ENCODE peak calls at places on chromosomes 7 and 10, in eight cellular contexts. P is neural crest cell, J is adrenal gland, T is mesothelial cell of epicardium, H is transverse colon, B is BJ, C is AG04450, L is WTC11. I is an unnamed sample.

GRCh38 chr7:80505900-80506500 is 5.9 kb downstream of the GNAT3 start:
- DNase-seq in P (no peak), C (no peak), L (no peak), J (no peak), T (no peak), H (no peak), B (no peak), I (no peak)

GRCh38 chr10:106086391-106086790 is 1078.1 kb downstream of the SORCS1 start:
- DNase-seq in P (no peak), J (no peak), L (no peak), B (no peak), H (no peak), T (no peak), C (no peak), I (no peak)

GRCh38 chr10:45513586-45513985 is 139.6 kb downstream of the ALOX5 start:
- DNase-seq in B (no peak), H (no peak), C (no peak), L (no peak), T (no peak), P (no peak), J (no peak), I (no peak)

GRCh38 chr10:43135656-43136055 is 2.6 kb upstream of the CSGALNACT2 start:
- DNase-seq in J (no peak), L (no peak), C (no peak), B (no peak), H (no peak), P (no peak), T (no peak), I (no peak)

GRCh38 chr7:149126662-149127321 is 668 bp upstream of the ZNF425 start:
- DNase-seq in H (peak; percentile 60), B (no peak), J (peak; percentile 48), C (no peak), P (peak; percentile 41), T (peak; percentile 64), L (no peak), I (peak; percentile 82)

GRCh38 chr10:106106114-106106513 is 1058.4 kb downstream of the SORCS1 start:
- DNase-seq in B (no peak), H (no peak), C (no peak), J (no peak), L (no peak), T (no peak), P (no peak), I (no peak)

GRCh38 chr7:5424689-5425506 is 1.3 kb upstream of the TNRC18 start:
- DNase-seq in T (peak; percentile 55), C (no peak), P (peak; percentile 30), J (peak; percentile 58), H (peak; percentile 48), B (no peak), L (no peak), I (peak; percentile 37)

GRCh38 chr10:60591119-60591518 is 187.2 kb upstream of the CDK1 start:
- DNase-seq in P (no peak), L (no peak), B (no peak), J (no peak), T (no peak), H (no peak), C (no peak), I (no peak)

GRCh38 chr7:74025745-74026144 is 2.2 kb upstream of the ELN start:
- DNase-seq in B (no peak), C (no peak), L (no peak), J (no peak), P (no peak), T (no peak), H (no peak), I (no peak)

GRCh38 chr10:124093076-124093773 is at the start of gene CHST15:
- DNase-seq in H (peak; percentile 46), L (peak; percentile 71), C (no peak), B (no peak), J (peak; percentile 62), P (peak; percentile 22), T (peak; percentile 72), I (no peak)

GRCh38 chr7:20331231-20331880 is 656 bp downstream of the ITGB8 start:
- DNase-seq in T (peak; percentile 67), J (peak; percentile 33), B (no peak), L (peak; percentile 66), H (peak; percentile 57), C (no peak), P (peak; percentile 68), I (peak; percentile 61)

GRCh38 chr7:43513236-43513635 is 69.7 kb upstream of the STK17A start:
- DNase-seq in J (no peak), H (no peak), L (no peak), B (no peak), C (no peak), T (no peak), P (peak; percentile 2), I (no peak)

GRCh38 chr10:29896053-29896452 is 163.3 kb downstream of the JCAD start:
- DNase-seq in J (no peak), B (no peak), T (no peak), L (no peak), H (no peak), C (peak; percentile 6), P (no peak), I (no peak)

GRCh38 chr10:76874151-76874550 is 763.5 kb downstream of the KCNMA1 start:
- DNase-seq in T (no peak), B (no peak), P (no peak), H (no peak), L (no peak), J (no peak), C (no peak), I (no peak)

GRCh38 chr7:50389961-50390360 is 60.2 kb downstream of the FIGNL1 start:
- DNase-seq in C (no peak), H (no peak), L (no peak), T (no peak), P (no peak), B (no peak), J (no peak), I (no peak)

GRCh38 chr10:476458-476780 is 213.0 kb downstream of the DIP2C start:
- DNase-seq in C (no peak), J (no peak), L (no peak), H (no peak), P (no peak), B (no peak), T (no peak), I (no peak)

GRCh38 chr7:116630357-116630756 is 41.6 kb upstream of the MET start:
- DNase-seq in T (no peak), L (no peak), H (no peak), B (no peak), C (no peak), P (no peak), J (no peak), I (peak; percentile 52)

GRCh38 chr10:73017955-73018480 is 63.4 kb upstream of the PLA2G12B start:
- DNase-seq in L (no peak), P (no peak), C (no peak), H (no peak), J (no peak), B (no peak), T (no peak), I (no peak)

GRCh38 chr7:134014935-134015334 is 112.2 kb upstream of the LRGUK start:
- DNase-seq in B (no peak), C (no peak), L (no peak), P (no peak), T (no peak), H (no peak), J (no peak), I (no peak)

GRCh38 chr10:34102237-34102673 is 712.8 kb downstream of the PARD3 start:
- DNase-seq in P (no peak), H (peak; percentile 35), J (peak; percentile 45), B (no peak), C (no peak), L (no peak), T (no peak), I (no peak)

GRCh38 chr10:104694074-104694473 is 53.0 kb downstream of the SORCS3 start:
- DNase-seq in L (no peak), H (no peak), C (no peak), J (no peak), P (no peak), B (no peak), T (no peak), I (no peak)

GRCh38 chr7:135414850-135415439 is 95.0 kb downstream of the CNOT4 start:
- DNase-seq in T (no peak), H (no peak), C (peak; percentile 21), B (peak; percentile 7), J (peak; percentile 63), P (peak; percentile 2), L (peak; percentile 69), I (no peak)

DNA sequence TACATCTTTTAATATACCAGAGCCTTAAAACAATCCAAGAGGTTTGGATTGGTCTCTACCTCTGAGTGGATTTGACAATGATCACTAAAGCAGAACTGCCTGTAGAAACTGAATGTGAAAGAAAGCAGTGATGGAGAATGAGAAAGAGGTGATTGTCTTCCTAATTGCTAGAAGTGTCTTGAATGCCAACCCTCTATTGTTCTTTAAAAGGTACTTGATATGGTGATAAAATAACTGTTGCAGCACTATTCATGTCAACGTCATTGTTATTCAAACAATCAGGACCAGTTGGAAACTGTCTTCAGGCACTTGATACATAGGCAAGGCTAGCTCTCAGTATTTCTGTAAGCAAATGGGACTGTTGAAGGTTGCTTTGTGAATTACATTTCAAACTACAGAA is 47.9 kb upstream of the ITPRID1 start:
- DNase-seq in H (no peak), B (no peak), J (no peak), C (no peak), T (no peak), P (no peak), L (no peak), I (no peak)
- TF ChIP-seq CTCF in H (no peak), B (no peak), J (no peak), C (no peak), T (no peak), P (no peak), L (no peak), I (no peak)

GRCh38 chr10:132577350-132578005 is 39.9 kb downstream of the INPP5A start:
- DNase-seq in T (no peak), L (no peak), P (no peak), J (peak; percentile 57), B (no peak), H (no peak), C (no peak), I (no peak)
- TF ChIP-seq CTCF in T (no peak), L (no peak), P (no peak), J (no peak), B (peak; percentile 5), H (no peak), C (no peak), I (no peak)

GRCh38 chr7:86911703-86912102 is 147.8 kb downstream of the ELAPOR2 start:
- DNase-seq in L (no peak), B (no peak), J (no peak), C (no peak), H (no peak), T (no peak), P (no peak), I (no peak)
- TF ChIP-seq CTCF in L (no peak), B (no peak), J (no peak), C (no peak), H (no peak), T (no peak), P (peak; percentile 42), I (no peak)

DNA sequence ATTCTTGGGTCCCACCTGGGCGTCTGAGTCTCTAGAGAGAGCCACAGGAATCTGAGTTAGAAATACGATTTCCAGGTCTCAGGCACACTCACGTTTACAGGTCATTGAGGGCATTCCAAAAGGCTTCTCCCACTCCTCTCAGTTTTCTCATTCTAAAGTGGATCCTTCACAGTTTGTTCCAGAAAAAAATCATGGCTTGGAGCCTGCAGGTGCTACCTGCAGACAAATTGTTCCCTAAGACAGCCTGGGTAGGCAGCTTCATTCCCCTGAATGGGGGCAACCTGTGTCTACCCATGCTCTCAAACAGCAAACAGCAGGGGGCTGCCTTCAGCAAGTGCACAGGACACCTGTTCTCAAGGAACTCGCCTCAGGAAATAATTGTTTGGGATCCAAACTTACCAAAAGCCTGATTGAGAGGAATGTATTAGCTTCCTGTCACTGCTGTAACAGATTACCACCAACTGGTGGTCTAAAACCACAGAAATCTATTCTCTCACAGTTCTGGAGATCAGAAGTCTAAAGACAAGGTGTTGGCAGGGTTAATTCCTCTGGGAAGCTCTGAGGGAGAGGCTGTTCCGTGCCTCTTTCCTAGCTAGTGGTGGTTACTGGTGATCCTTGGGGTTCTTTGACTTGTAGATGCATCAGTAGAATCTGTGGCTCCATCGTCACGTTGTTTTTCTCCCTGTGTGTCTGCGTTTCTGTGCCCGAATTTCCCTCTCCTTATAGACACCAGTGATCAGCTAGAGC is 117.2 kb downstream of the RAB11FIP2 start:
- DNase-seq in B (no peak), J (no peak), H (no peak), C (no peak), T (no peak), L (peak; percentile 54), P (no peak), I (no peak)
- TF ChIP-seq CTCF in B (no peak), J (no peak), H (no peak), C (no peak), T (no peak), L (no peak), P (no peak), I (no peak)